ENCODE peak calls at places on chromosomes 4 and X, in five cellular contexts. L, K, D, M and R are unnamed samples.

GRCh38 chr4:142428715-142429114 is 417.4 kb downstream of the INPP4B start:
- DNase-seq in L (no peak), M (no peak), K (no peak), D (no peak), R (no peak)

GRCh38 chrX:2969021-2969420 is 37.3 kb upstream of the ARSH start:
- DNase-seq in M (no peak), K (no peak), L (no peak), D (no peak), R (no peak)

GRCh38 chr4:123386608-123387007 is 10.0 kb upstream of the SPRY1 start:
- DNase-seq in D (no peak), M (no peak), K (no peak), L (no peak), R (no peak)

GRCh38 chr4:34721835-34722234 is 1522.5 kb downstream of the ARAP2 start:
- DNase-seq in L (no peak), M (no peak), D (no peak), K (no peak), R (no peak)

GRCh38 chrX:45760187-45760742 is 559.6 kb upstream of the DIPK2B start:
- DNase-seq in M (no peak), L (no peak), D (no peak), K (no peak), R (no peak)

GRCh38 chr4:47010347-47011188 is 17.2 kb upstream of the GABRA4 start:
- DNase-seq in K (no peak), M (no peak), D (peak), L (no peak), R (peak)

GRCh38 chr4:41212221-41213203 is 1.8 kb downstream of the APBB2 start:
- DNase-seq in L (no peak), D (peak), K (no peak), M (peak), R (peak)

GRCh38 chrX:31836479-31836878 is 764.6 kb upstream of the FTHL17 start:
- DNase-seq in L (no peak), D (no peak), M (no peak), K (no peak), R (no peak)

GRCh38 chrX:73831500-73831899 is 268.5 kb downstream of the CHIC1 start:
- DNase-seq in M (no peak), L (no peak), K (no peak), D (no peak), R (no peak)

GRCh38 chr4:4386736-4387392 is at the start of gene NSG1:
- DNase-seq in M (peak), L (no peak), D (peak), K (no peak), R (no peak)

GRCh38 chrX:111165902-111166301 is 69.9 kb downstream of the PAK3 start:
- DNase-seq in D (no peak), K (no peak), L (no peak), M (no peak), R (no peak)

GRCh38 chrX:111167334-111167733 is 71.3 kb downstream of the PAK3 start:
- DNase-seq in D (no peak), K (no peak), M (no peak), L (no peak), R (no peak)

GRCh38 chrX:111169141-111169540 is 73.2 kb downstream of the PAK3 start:
- DNase-seq in D (no peak), M (no peak), L (no peak), K (no peak), R (no peak)

GRCh38 chrX:111170017-111170416 is 74.0 kb downstream of the PAK3 start:
- DNase-seq in L (no peak), D (no peak), K (no peak), M (no peak), R (no peak)

GRCh38 chrX:111168314-111168713 is 72.3 kb downstream of the PAK3 start:
- DNase-seq in L (no peak), M (peak), D (no peak), K (no peak), R (no peak)
- TF ChIP-seq CTCF in L (no peak), M (peak), D (peak), K (peak), R (no peak)

GRCh38 chr4:48112017-48112667 is 21.9 kb downstream of the TXK start:
- DNase-seq in L (no peak), D (no peak), K (no peak), M (peak), R (no peak)

GRCh38 chr4:48108309-48109073 is 25.6 kb downstream of the TXK start:
- DNase-seq in D (no peak), K (no peak), M (no peak), L (no peak), R (no peak)

GRCh38 chr4:48105230-48105629 is 28.8 kb downstream of the TXK start:
- DNase-seq in L (no peak), D (no peak), M (no peak), K (no peak), R (no peak)

GRCh38 chr4:48110452-48110978 is 23.5 kb downstream of the TXK start:
- DNase-seq in K (no peak), D (no peak), L (no peak), M (no peak), R (no peak)

GRCh38 chr4:48109413-48110263 is 24.4 kb downstream of the TXK start:
- DNase-seq in K (no peak), D (peak), L (no peak), M (peak), R (peak)
- TF ChIP-seq CTCF in K (peak), D (peak), L (peak), M (peak), R (peak)

GRCh38 chr4:2177443-2178093 is 64.4 kb downstream of the HAUS3 start:
- DNase-seq in L (no peak), M (peak), D (no peak), K (no peak), R (no peak)
- TF ChIP-seq CTCF in L (no peak), M (peak), D (no peak), K (no peak), R (no peak)

DNA sequence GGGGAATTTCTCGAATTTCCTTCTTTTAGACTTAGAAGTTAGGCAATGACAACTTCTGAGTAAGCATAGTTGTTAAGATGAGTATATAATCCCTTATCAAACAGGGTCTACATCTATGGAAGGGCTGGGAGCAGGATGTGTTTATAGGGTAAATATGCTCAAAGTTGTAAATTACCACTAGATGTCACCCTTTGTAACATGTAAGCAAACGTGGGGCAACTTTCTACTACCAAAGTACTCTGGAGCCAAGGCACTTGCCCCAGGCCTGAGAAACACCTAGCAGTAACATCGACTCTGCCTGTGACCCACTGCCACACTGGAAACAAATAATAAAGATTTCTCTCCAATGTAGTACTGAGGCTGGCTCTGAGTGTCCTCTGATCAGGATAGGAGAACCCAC is 444.6 kb downstream of the IQCM start:
- DNase-seq in L (no peak), M (peak), K (peak), D (peak), R (peak)
- TF ChIP-seq CTCF in L (no peak), M (peak), K (peak), D (peak), R (peak)

GRCh38 chr4:30295652-30296051 is 424.5 kb upstream of the PCDH7 start:
- DNase-seq in K (no peak), D (no peak), M (peak), L (no peak), R (no peak)
- TF ChIP-seq CTCF in K (no peak), D (no peak), M (peak), L (no peak), R (no peak)

DNA sequence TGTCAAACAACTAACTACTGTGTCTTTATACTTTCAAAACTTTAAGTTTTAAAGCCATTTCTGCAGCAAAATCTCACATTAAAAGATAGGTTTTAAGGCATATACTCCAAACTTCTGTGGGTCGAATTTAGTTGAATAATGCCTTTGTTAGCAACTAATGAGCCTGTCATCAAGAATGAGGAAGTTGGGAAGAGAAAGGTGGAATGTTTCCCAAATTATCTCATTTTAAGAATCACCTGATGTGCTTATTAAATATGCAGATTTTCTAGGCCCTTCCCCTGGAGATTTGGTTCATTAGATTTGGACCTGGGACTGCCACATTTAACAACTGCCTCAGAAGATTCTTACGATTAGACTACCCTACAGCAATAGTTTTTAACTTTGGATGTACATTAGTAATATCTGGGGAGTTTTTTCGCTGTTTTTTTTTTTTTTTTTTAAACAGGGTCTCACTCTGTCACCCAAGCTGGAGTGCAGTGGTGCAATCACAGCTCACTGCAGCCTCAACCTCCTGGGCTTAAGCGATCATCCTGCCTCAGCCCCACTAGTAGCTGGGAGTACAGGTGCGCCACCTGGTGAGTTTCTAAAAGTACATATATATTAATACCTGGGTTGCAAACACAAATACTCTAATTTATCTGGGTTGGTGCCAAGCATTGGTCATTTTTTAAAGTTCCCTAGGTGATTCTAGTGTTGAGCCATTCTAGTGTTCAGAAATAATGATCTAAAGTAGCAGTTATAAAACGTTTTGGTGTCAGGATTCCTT is 16.1 kb upstream of the TASL start:
- DNase-seq in K (no peak), D (peak), M (peak), L (no peak), R (no peak)
- TF ChIP-seq CTCF in K (no peak), D (peak), M (peak), L (no peak), R (no peak)

GRCh38 chrX:130139474-130140201 is 26.0 kb downstream of the AIFM1 start:
- DNase-seq in L (no peak), K (no peak), M (peak), D (no peak), R (no peak)

GRCh38 chrX:130147631-130148030 is 18.0 kb downstream of the AIFM1 start:
- DNase-seq in K (no peak), D (no peak), L (no peak), M (no peak), R (no peak)

GRCh38 chrX:130145123-130145522 is 20.5 kb downstream of the AIFM1 start:
- DNase-seq in L (no peak), D (no peak), M (no peak), K (no peak), R (no peak)

DNA sequence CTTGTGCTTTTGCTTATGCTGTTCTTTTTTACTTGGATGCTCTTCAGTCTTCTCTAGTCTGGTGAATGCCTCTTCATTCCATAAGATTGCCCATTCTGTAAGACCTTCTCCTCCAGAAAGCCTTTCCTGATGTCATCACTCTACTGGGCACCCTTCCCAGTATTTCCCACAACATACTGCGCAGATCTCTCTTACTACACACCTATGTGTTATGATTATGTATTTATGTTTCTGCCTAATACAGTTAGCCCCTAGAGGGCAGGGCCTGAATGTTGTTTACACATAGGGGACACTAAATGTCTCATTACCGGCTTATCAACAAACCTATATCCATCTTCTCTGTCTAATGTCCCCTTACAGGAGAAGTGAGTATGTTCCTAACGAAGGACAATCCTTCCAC is 21.1 kb downstream of the AIFM1 start:
- DNase-seq in M (no peak), D (no peak), L (no peak), K (no peak), R (no peak)
- TF ChIP-seq CTCF in M (no peak), D (peak), L (no peak), K (no peak), R (no peak)

GRCh38 chr4:2949782-2950125 is 13.5 kb downstream of the NOP14 start:
- DNase-seq in L (no peak), D (no peak), M (no peak), K (no peak), R (no peak)

GRCh38 chr4:2958446-2958845 is 4.8 kb downstream of the NOP14 start:
- DNase-seq in M (no peak), L (no peak), K (no peak), D (no peak), R (no peak)

GRCh38 chr4:2953496-2953895 is 9.7 kb downstream of the NOP14 start:
- DNase-seq in M (no peak), K (no peak), L (no peak), D (no peak), R (no peak)

GRCh38 chr4:2950221-2950989 is 12.8 kb downstream of the NOP14 start:
- DNase-seq in K (no peak), D (no peak), M (no peak), L (no peak), R (no peak)

GRCh38 chr4:2954358-2955185 is 8.6 kb downstream of the NOP14 start:
- DNase-seq in L (no peak), K (no peak), M (peak), D (peak), R (peak)
- TF ChIP-seq CTCF in L (no peak), K (peak), M (peak), D (no peak), R (peak)

GRCh38 chr4:15043226-15043625 is 40.9 kb downstream of the CPEB2 start:
- DNase-seq in L (no peak), M (peak), D (peak), K (no peak), R (no peak)
- TF ChIP-seq CTCF in L (no peak), M (peak), D (peak), K (peak), R (no peak)

GRCh38 chrX:12497832-12498591 is 293.2 kb upstream of the PRPS2 start:
- DNase-seq in D (peak), L (no peak), K (no peak), M (peak), R (peak)
- TF ChIP-seq CTCF in D (peak), L (no peak), K (peak), M (peak), R (peak)